ENCODE peak calls at places on chromosomes 1 and 21, in ten cellular contexts. X is psoas muscle; U is GM23338; G is AG04449; D is heart right ventricle; C is astrocyte of the cerebellum; K is transverse colon; J is CD8-positive, alpha-beta T cell; N is choroid plexus epithelial cell; L is bronchial epithelial cell. V is an unnamed sample.
A peak's percentile ranks its signal among the peaks of the same experiment; 100 is the strongest.

GRCh38 chr1:44464361-44464760 is 59.3 kb downstream of the RNF220 start:
- DNase-seq in L (no peak), N (no peak), K (no peak), C (no peak), D (no peak), X (no peak), J (no peak), G (no peak), U (no peak), V (no peak)

GRCh38 chr1:247357062-247357780 is 25.6 kb upstream of the ZNF496 start:
- DNase-seq in G (no peak), J (no peak), C (no peak), L (no peak), D (no peak), K (no peak), X (no peak), U (peak; percentile 37), N (peak; percentile 65), V (no peak)

GRCh38 chr1:21337931-21338567 is 47.8 kb upstream of the ECE1 start:
- DNase-seq in L (no peak), N (peak; percentile 65), K (peak; percentile 79), C (peak; percentile 59), G (no peak), J (no peak), D (peak; percentile 84), X (peak; percentile 93), U (no peak), V (peak; percentile 86)

GRCh38 chr1:32757213-32757895 is 54.8 kb upstream of the SYNC start:
- DNase-seq in L (no peak), U (no peak), J (no peak), C (no peak), X (no peak), G (no peak), D (no peak), K (peak; percentile 67), N (no peak), V (no peak)

GRCh38 chr1:60427194-60427593 is 353.6 kb upstream of the C1orf87 start:
- DNase-seq in D (no peak), G (no peak), C (no peak), L (no peak), X (no peak), N (no peak), J (no peak), K (no peak), U (no peak), V (no peak)

GRCh38 chr1:8004113-8004802 is 21.9 kb downstream of the ERRFI1 start:
- DNase-seq in X (peak; percentile 35), N (peak; percentile 59), K (no peak), D (no peak), G (no peak), C (no peak), L (no peak), J (no peak), U (peak; percentile 67), V (peak; percentile 30)

GRCh38 chr21:16536661-16537359 is 807.0 kb downstream of the USP25 start:
- DNase-seq in N (peak; percentile 49), J (no peak), X (no peak), C (peak; percentile 57), U (no peak), L (peak; percentile 46), G (no peak), D (no peak), K (no peak), V (no peak)

GRCh38 chr1:208858738-208859137 is 614.6 kb upstream of the PLXNA2 start:
- DNase-seq in X (no peak), K (no peak), C (no peak), D (no peak), N (no peak), U (no peak), G (no peak), L (no peak), J (no peak), V (no peak)

GRCh38 chr1:22876359-22877111 is 96.1 kb downstream of the LACTBL1 start:
- DNase-seq in L (peak; percentile 31), G (no peak), U (peak; percentile 18), C (peak; percentile 39), N (peak; percentile 77), D (no peak), K (no peak), J (no peak), X (peak; percentile 40), V (no peak)

GRCh38 chr1:229537894-229538293 is 20.6 kb downstream of the ABCB10 start:
- DNase-seq in U (no peak), L (no peak), D (no peak), N (peak; percentile 16), G (no peak), X (no peak), J (no peak), C (no peak), K (no peak), V (no peak)

GRCh38 chr1:117632269-117633067 is 26.6 kb downstream of the TENT5C start:
- DNase-seq in N (no peak), U (peak; percentile 19), G (no peak), D (no peak), L (peak; percentile 37), K (peak; percentile 61), X (no peak), J (peak; percentile 29), C (no peak), V (no peak)

GRCh38 chr1:205950280-205950679 is 7.0 kb upstream of the SLC26A9 start:
- DNase-seq in J (no peak), K (peak; percentile 10), G (no peak), L (peak; percentile 69), N (peak; percentile 9), X (peak; percentile 62), U (no peak), C (peak; percentile 38), D (peak; percentile 37), V (no peak)

GRCh38 chr1:117237701-117238413 is 27.1 kb upstream of the VTCN1 start:
- DNase-seq in D (no peak), C (no peak), L (peak; percentile 75), X (no peak), U (peak; percentile 11), J (no peak), G (no peak), K (no peak), N (peak; percentile 27), V (no peak)

DNA sequence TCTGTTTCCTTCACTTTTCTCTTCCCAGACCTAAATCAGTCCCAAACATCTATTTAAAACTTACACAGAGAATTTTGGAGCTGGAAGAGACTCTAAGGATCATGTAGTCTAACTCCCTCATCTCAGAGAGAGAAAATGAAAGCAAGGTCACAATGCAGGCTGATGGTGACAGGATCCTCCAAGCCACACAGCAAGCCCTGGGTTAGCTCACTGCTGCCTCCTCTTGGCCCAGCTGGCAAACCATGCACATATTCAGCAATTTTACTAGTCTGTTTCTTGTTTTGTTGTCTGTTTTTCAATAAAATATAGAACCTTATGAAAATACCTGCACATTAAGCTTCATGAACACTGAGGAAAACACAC is 27.7 kb upstream of the LY9 start:
- DNase-seq in G (no peak), X (no peak), K (peak; percentile 72), J (peak; percentile 89), L (peak; percentile 54), D (peak; percentile 41), N (peak; percentile 42), C (no peak), U (peak; percentile 69), V (no peak)
- TF ChIP-seq CTCF in G (peak; percentile 7), X (no peak), K (peak; percentile 42), J (peak; percentile 92), L (peak; percentile 88), D (no peak), N (peak; percentile 67), C (no peak), U (peak; percentile 87), V (peak; percentile 51)

GRCh38 chr1:37474051-37474696 is at the start of gene ZC3H12A:
- DNase-seq in J (peak; percentile 96), L (peak; percentile 75), X (peak; percentile 94), N (peak; percentile 91), D (peak; percentile 91), K (peak; percentile 96), U (peak; percentile 91), C (peak; percentile 47), G (no peak), V (peak; percentile 95)

GRCh38 chr1:37472281-37472680 is 2.1 kb upstream of the ZC3H12A start:
- DNase-seq in C (no peak), D (no peak), G (no peak), U (no peak), J (no peak), K (no peak), N (no peak), X (no peak), L (no peak), V (no peak)

GRCh38 chr1:37473431-37474050 is 839 bp upstream of the ZC3H12A start:
- DNase-seq in L (no peak), C (no peak), X (peak; percentile 15), G (no peak), J (no peak), K (no peak), U (no peak), D (no peak), N (peak; percentile 50), V (no peak)

GRCh38 chr1:37472994-37473393 is 1.4 kb upstream of the ZC3H12A start:
- DNase-seq in N (no peak), K (no peak), X (no peak), G (no peak), D (no peak), C (no peak), U (no peak), L (no peak), J (no peak), V (no peak)

GRCh38 chr1:37471345-37472231 is 2.8 kb upstream of the ZC3H12A start:
- DNase-seq in K (peak; percentile 84), L (peak; percentile 90), N (peak; percentile 96), U (peak; percentile 64), C (peak; percentile 82), D (peak; percentile 67), G (peak; percentile 78), X (peak; percentile 84), J (no peak), V (peak; percentile 82)
- H3K4me3 ChIP-seq in K (no peak overlapping the region), L (no peak overlapping the region), N (peak overlapping the region; percentile 30), U (no peak overlapping the region), C (peak overlapping the region; percentile 18), D (peak overlapping the region; percentile 9), G (peak overlapping the region; percentile 30), X (peak overlapping the region; percentile 55), J (peak overlapping the region; percentile 95), V (peak overlapping the region; percentile 22)

DNA sequence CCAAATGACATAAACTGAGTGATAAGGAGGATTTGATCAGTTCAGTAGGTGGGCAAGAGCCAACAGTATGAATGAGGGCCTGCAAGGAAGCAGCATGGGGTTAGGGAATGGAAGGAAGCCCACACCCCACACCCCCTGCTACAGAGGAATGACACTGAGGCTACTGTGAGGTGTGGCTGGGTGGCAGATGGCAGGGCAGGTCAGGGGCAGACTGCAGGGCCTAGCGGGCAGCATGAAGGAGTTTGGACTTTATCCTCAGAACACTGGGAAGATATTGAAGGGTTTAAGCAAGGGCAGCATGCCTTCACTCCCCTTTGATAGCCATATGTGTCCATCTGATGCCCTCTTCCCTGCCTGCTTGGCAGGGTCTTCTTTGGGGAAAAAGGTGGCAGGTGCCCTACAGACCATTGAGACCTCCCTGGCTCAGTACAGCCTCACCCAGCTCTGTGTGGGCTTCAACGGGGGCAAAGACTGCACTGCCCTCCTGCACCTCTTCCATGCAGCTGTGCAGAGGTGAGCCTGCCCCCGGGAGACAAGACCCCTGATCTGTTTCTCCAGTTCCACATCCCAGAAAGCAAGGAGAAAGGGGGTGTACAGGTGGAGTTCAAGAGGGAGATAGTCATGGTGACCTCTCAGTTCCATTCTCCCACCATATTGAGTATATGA is 4.1 kb upstream of the LENEP start:
- DNase-seq in N (no peak), L (no peak), C (no peak), J (no peak), X (no peak), K (no peak), D (no peak), G (no peak), U (no peak), V (no peak)
- TF ChIP-seq CTCF in N (no peak), L (no peak), C (no peak), J (no peak), X (no peak), K (no peak), D (no peak), G (no peak), U (no peak), V (no peak)

GRCh38 chr1:161098161-161099068 is at the start of gene KLHDC9:
- DNase-seq in N (peak; percentile 81), C (peak; percentile 28), G (no peak), U (peak; percentile 97), X (peak; percentile 66), K (peak; percentile 91), L (peak; percentile 64), D (peak; percentile 70), J (peak; percentile 76), V (peak; percentile 79)
- H3K4me3 ChIP-seq in N (peak within 1 kb of the TSS; percentile 69), C (peak within 1 kb of the TSS; percentile 63), G (peak within 1 kb of the TSS; percentile 61), U (peak within 1 kb of the TSS; percentile 89), X (peak within 1 kb of the TSS; percentile 76), K (peak within 1 kb of the TSS; percentile 51), L (peak within 1 kb of the TSS; percentile 57), D (peak within 1 kb of the TSS; percentile 59), J (peak within 1 kb of the TSS; percentile 65), V (peak within 1 kb of the TSS; percentile 58)

V was measured in heart left ventricle.